ENCODE peak calls at places on chromosomes 12 and 14, in seven cellular contexts. One of them, this sample, is unnamed.

GRCh38 chr12:93751864-93752610 is 74.9 kb downstream of the CRADD start:
- DNase-seq in PC-9: no peak
- DNase-seq in A673: no peak
- DNase-seq in endothelial cell of umbilical vein: no peak
- DNase-seq in CD8-positive, alpha-beta T cell: no peak
- DNase-seq in uterus: no peak
- DNase-seq in stomach: no peak
- DNase-seq in this sample: no peak

GRCh38 chr14:23093993-23094665 is 807 bp downstream of the ACIN1 start:
- DNase-seq in PC-9: no peak
- DNase-seq in A673: no peak
- DNase-seq in endothelial cell of umbilical vein: no peak
- DNase-seq in CD8-positive, alpha-beta T cell: no peak
- DNase-seq in uterus: no peak
- DNase-seq in stomach: no peak
- DNase-seq in this sample: no peak

GRCh38 chr14:32939254-32940065 is 781 bp downstream of the NPAS3 start:
- DNase-seq in PC-9: no peak
- DNase-seq in A673: peak; percentile 93
- DNase-seq in endothelial cell of umbilical vein: peak; percentile 68
- DNase-seq in CD8-positive, alpha-beta T cell: no peak
- DNase-seq in uterus: peak; percentile 80
- DNase-seq in stomach: peak; percentile 68
- DNase-seq in this sample: peak; percentile 90

GRCh38 chr12:10667581-10667980 is 6.3 kb downstream of the STYK1 start:
- DNase-seq in PC-9: no peak
- DNase-seq in A673: no peak
- DNase-seq in endothelial cell of umbilical vein: peak; percentile 47
- DNase-seq in CD8-positive, alpha-beta T cell: no peak
- DNase-seq in uterus: no peak
- DNase-seq in stomach: no peak
- DNase-seq in this sample: no peak

GRCh38 chr14:52553002-52553670 is 500 bp downstream of the GPR137C start:
- DNase-seq in PC-9: no peak
- DNase-seq in A673: peak; percentile 46
- DNase-seq in endothelial cell of umbilical vein: peak; percentile 17
- DNase-seq in CD8-positive, alpha-beta T cell: peak; percentile 49
- DNase-seq in uterus: peak; percentile 17
- DNase-seq in stomach: peak; percentile 39
- DNase-seq in this sample: peak; percentile 58

GRCh38 chr12:80763874-80764273 is 47.2 kb downstream of the MYF5 start:
- DNase-seq in PC-9: peak; percentile 40
- DNase-seq in A673: peak; percentile 74
- DNase-seq in endothelial cell of umbilical vein: peak; percentile 73
- DNase-seq in CD8-positive, alpha-beta T cell: no peak
- DNase-seq in uterus: no peak
- DNase-seq in stomach: no peak
- DNase-seq in this sample: peak; percentile 50

GRCh38 chr12:71208053-71208685 is 50.4 kb upstream of the TSPAN8 start:
- DNase-seq in PC-9: no peak
- DNase-seq in A673: no peak
- DNase-seq in endothelial cell of umbilical vein: no peak
- DNase-seq in CD8-positive, alpha-beta T cell: no peak
- DNase-seq in uterus: no peak
- DNase-seq in stomach: no peak
- DNase-seq in this sample: no peak

GRCh38 chr12:12072064-12072760 is 1.5 kb downstream of the BCL2L14 start:
- DNase-seq in PC-9: no peak
- DNase-seq in A673: no peak
- DNase-seq in endothelial cell of umbilical vein: no peak
- DNase-seq in CD8-positive, alpha-beta T cell: peak; percentile 11
- DNase-seq in uterus: no peak
- DNase-seq in stomach: peak; percentile 73
- DNase-seq in this sample: no peak

GRCh38 chr12:104138747-104139186 is 757 bp upstream of the NFYB start:
- DNase-seq in PC-9: no peak
- DNase-seq in A673: no peak
- DNase-seq in endothelial cell of umbilical vein: no peak
- DNase-seq in CD8-positive, alpha-beta T cell: no peak
- DNase-seq in uterus: peak; percentile 23
- DNase-seq in stomach: no peak
- DNase-seq in this sample: peak; percentile 22

GRCh38 chr12:99413751-99414150 is 233.8 kb upstream of the GARIN6 start:
- DNase-seq in PC-9: no peak
- DNase-seq in A673: no peak
- DNase-seq in endothelial cell of umbilical vein: no peak
- DNase-seq in CD8-positive, alpha-beta T cell: no peak
- DNase-seq in uterus: no peak
- DNase-seq in stomach: no peak
- DNase-seq in this sample: no peak

GRCh38 chr14:94081386-94081820 is 293 bp downstream of the IFI27L1 start:
- DNase-seq in PC-9: no peak
- DNase-seq in A673: no peak
- DNase-seq in endothelial cell of umbilical vein: no peak
- DNase-seq in CD8-positive, alpha-beta T cell: no peak
- DNase-seq in uterus: no peak
- DNase-seq in stomach: no peak
- DNase-seq in this sample: no peak

GRCh38 chr12:2324375-2324774 is 271.6 kb downstream of the CACNA1C start:
- DNase-seq in PC-9: no peak
- DNase-seq in A673: peak; percentile 38
- DNase-seq in endothelial cell of umbilical vein: peak; percentile 89
- DNase-seq in CD8-positive, alpha-beta T cell: no peak
- DNase-seq in uterus: no peak
- DNase-seq in stomach: peak; percentile 46
- DNase-seq in this sample: peak; percentile 67

GRCh38 chr12:86663691-86664090 is 407.5 kb upstream of the MGAT4C start:
- DNase-seq in PC-9: no peak
- DNase-seq in A673: peak; percentile 20
- DNase-seq in endothelial cell of umbilical vein: no peak
- DNase-seq in CD8-positive, alpha-beta T cell: no peak
- DNase-seq in uterus: no peak
- DNase-seq in stomach: no peak
- DNase-seq in this sample: peak; percentile 29

GRCh38 chr12:109736552-109737108 is 23.0 kb downstream of the FAM222A start:
- DNase-seq in PC-9: no peak
- DNase-seq in A673: peak; percentile 77
- DNase-seq in endothelial cell of umbilical vein: peak; percentile 41
- DNase-seq in CD8-positive, alpha-beta T cell: no peak
- DNase-seq in uterus: peak; percentile 5
- DNase-seq in stomach: peak; percentile 25
- DNase-seq in this sample: peak; percentile 60

GRCh38 chr14:51873221-51873893 is 12.9 kb downstream of the GNG2 start:
- DNase-seq in PC-9: peak; percentile 97
- DNase-seq in A673: peak; percentile 28
- DNase-seq in endothelial cell of umbilical vein: peak; percentile 87
- DNase-seq in CD8-positive, alpha-beta T cell: no peak
- DNase-seq in uterus: no peak
- DNase-seq in stomach: no peak
- DNase-seq in this sample: no peak

GRCh38 chr14:100288382-100289185 is 17.7 kb downstream of the SLC25A29 start:
- DNase-seq in PC-9: no peak
- DNase-seq in A673: no peak
- DNase-seq in endothelial cell of umbilical vein: no peak
- DNase-seq in CD8-positive, alpha-beta T cell: no peak
- DNase-seq in uterus: no peak
- DNase-seq in stomach: no peak
- DNase-seq in this sample: no peak

GRCh38 chr14:63155511-63156189 is 48.6 kb upstream of the RHOJ start:
- DNase-seq in PC-9: no peak
- DNase-seq in A673: peak; percentile 48
- DNase-seq in endothelial cell of umbilical vein: peak; percentile 96
- DNase-seq in CD8-positive, alpha-beta T cell: no peak
- DNase-seq in uterus: no peak
- DNase-seq in stomach: no peak
- DNase-seq in this sample: no peak

GRCh38 chr12:104064842-104065441 is 611 bp downstream of the HCFC2 start:
- DNase-seq in PC-9: no peak
- DNase-seq in A673: no peak
- DNase-seq in endothelial cell of umbilical vein: peak; percentile 36
- DNase-seq in CD8-positive, alpha-beta T cell: no peak
- DNase-seq in uterus: no peak
- DNase-seq in stomach: no peak
- DNase-seq in this sample: peak; percentile 43

GRCh38 chr14:55124774-55125372 is 4.2 kb upstream of the LGALS3 start:
- DNase-seq in PC-9: no peak
- DNase-seq in A673: no peak
- DNase-seq in endothelial cell of umbilical vein: no peak
- DNase-seq in CD8-positive, alpha-beta T cell: no peak
- DNase-seq in uterus: no peak
- DNase-seq in stomach: no peak
- DNase-seq in this sample: no peak

GRCh38 chr12:25051583-25052190 is 102.8 kb upstream of the BCAT1 start:
- DNase-seq in PC-9: no peak
- DNase-seq in A673: no peak
- DNase-seq in endothelial cell of umbilical vein: no peak
- DNase-seq in CD8-positive, alpha-beta T cell: peak; percentile 47
- DNase-seq in uterus: no peak
- DNase-seq in stomach: no peak
- DNase-seq in this sample: peak; percentile 9

GRCh38 chr14:36519431-36520321 is at the start of gene NKX2-1:
- DNase-seq in PC-9: no peak
- DNase-seq in A673: no peak
- DNase-seq in endothelial cell of umbilical vein: no peak
- DNase-seq in CD8-positive, alpha-beta T cell: no peak
- DNase-seq in uterus: no peak
- DNase-seq in stomach: no peak
- DNase-seq in this sample: no peak

GRCh38 chr14:36521598-36522345 is 1.7 kb upstream of the NKX2-1 start:
- DNase-seq in PC-9: no peak
- DNase-seq in A673: no peak
- DNase-seq in endothelial cell of umbilical vein: no peak
- DNase-seq in CD8-positive, alpha-beta T cell: no peak
- DNase-seq in uterus: no peak
- DNase-seq in stomach: no peak
- DNase-seq in this sample: no peak

GRCh38 chr14:36518586-36519430 is 1.2 kb downstream of the NKX2-1 start:
- DNase-seq in PC-9: no peak
- DNase-seq in A673: no peak
- DNase-seq in endothelial cell of umbilical vein: no peak
- DNase-seq in CD8-positive, alpha-beta T cell: no peak
- DNase-seq in uterus: no peak
- DNase-seq in stomach: no peak
- DNase-seq in this sample: no peak

GRCh38 chr14:36522347-36522971 is 2.4 kb upstream of the NKX2-1 start:
- DNase-seq in PC-9: no peak
- DNase-seq in A673: no peak
- DNase-seq in endothelial cell of umbilical vein: no peak
- DNase-seq in CD8-positive, alpha-beta T cell: no peak
- DNase-seq in uterus: no peak
- DNase-seq in stomach: no peak
- DNase-seq in this sample: no peak

GRCh38 chr14:36520601-36521525 is 831 bp upstream of the NKX2-1 start:
- DNase-seq in PC-9: no peak
- DNase-seq in A673: no peak
- DNase-seq in endothelial cell of umbilical vein: peak; percentile 6
- DNase-seq in CD8-positive, alpha-beta T cell: no peak
- DNase-seq in uterus: no peak
- DNase-seq in stomach: peak; percentile 44
- DNase-seq in this sample: no peak
- H3K4me3 ChIP-seq in PC-9: peak overlapping the region; percentile 40
- H3K4me3 ChIP-seq in A673: peak overlapping the region; percentile 30
- H3K4me3 ChIP-seq in endothelial cell of umbilical vein: no peak overlapping the region
- H3K4me3 ChIP-seq in CD8-positive, alpha-beta T cell: no peak overlapping the region
- H3K4me3 ChIP-seq in uterus: no peak overlapping the region
- H3K4me3 ChIP-seq in stomach: peak overlapping the region; percentile 28
- H3K4me3 ChIP-seq in this sample: no peak overlapping the region

GRCh38 chr14:105014631-105015030 is 6.3 kb downstream of the CDCA4 start:
- DNase-seq in PC-9: no peak
- DNase-seq in A673: no peak
- DNase-seq in endothelial cell of umbilical vein: no peak
- DNase-seq in CD8-positive, alpha-beta T cell: no peak
- DNase-seq in uterus: no peak
- DNase-seq in stomach: no peak
- DNase-seq in this sample: no peak
- H3K4me1 ChIP-seq in PC-9: peaks cover 38% of the 10 kb centered on the region
- H3K4me1 ChIP-seq in A673: peaks cover 51% of the 10 kb centered on the region
- H3K4me1 ChIP-seq in endothelial cell of umbilical vein: peaks cover 36% of the 10 kb centered on the region
- H3K4me1 ChIP-seq in CD8-positive, alpha-beta T cell: peaks cover 8% of the 10 kb centered on the region
- H3K4me1 ChIP-seq in uterus: peaks cover 7% of the 10 kb centered on the region
- H3K4me1 ChIP-seq in stomach: peaks cover 14% of the 10 kb centered on the region
- H3K4me1 ChIP-seq in this sample: peaks cover 26% of the 10 kb centered on the region

GRCh38 chr12:47800582-47800981 is 19.1 kb downstream of the HDAC7 start:
- DNase-seq in PC-9: no peak
- DNase-seq in A673: no peak
- DNase-seq in endothelial cell of umbilical vein: no peak
- DNase-seq in CD8-positive, alpha-beta T cell: no peak
- DNase-seq in uterus: no peak
- DNase-seq in stomach: no peak
- DNase-seq in this sample: no peak
- H3K27ac ChIP-seq in PC-9: no peak overlapping the region
- H3K27ac ChIP-seq in A673: no peak overlapping the region
- H3K27ac ChIP-seq in endothelial cell of umbilical vein: no peak overlapping the region
- H3K27ac ChIP-seq in CD8-positive, alpha-beta T cell: no peak overlapping the region
- H3K27ac ChIP-seq in uterus: peak overlapping the region; percentile 22
- H3K27ac ChIP-seq in stomach: peak overlapping the region; percentile 44
- H3K27ac ChIP-seq in this sample: no peak overlapping the region

GRCh38 chr14:102830474-102831045 is 53.3 kb downstream of the TRAF3 start:
- DNase-seq in PC-9: no peak
- DNase-seq in A673: no peak
- DNase-seq in endothelial cell of umbilical vein: no peak
- DNase-seq in CD8-positive, alpha-beta T cell: no peak
- DNase-seq in uterus: no peak
- DNase-seq in stomach: no peak
- DNase-seq in this sample: no peak

GRCh38 chr14:102835959-102836358 is 58.7 kb downstream of the TRAF3 start:
- DNase-seq in PC-9: no peak
- DNase-seq in A673: no peak
- DNase-seq in endothelial cell of umbilical vein: no peak
- DNase-seq in CD8-positive, alpha-beta T cell: no peak
- DNase-seq in uterus: no peak
- DNase-seq in stomach: no peak
- DNase-seq in this sample: no peak

GRCh38 chr14:102831163-102831804 is 54.0 kb downstream of the TRAF3 start:
- DNase-seq in PC-9: no peak
- DNase-seq in A673: no peak
- DNase-seq in endothelial cell of umbilical vein: no peak
- DNase-seq in CD8-positive, alpha-beta T cell: no peak
- DNase-seq in uterus: no peak
- DNase-seq in stomach: no peak
- DNase-seq in this sample: no peak

GRCh38 chr14:102833991-102834390 is 56.7 kb downstream of the TRAF3 start:
- DNase-seq in PC-9: no peak
- DNase-seq in A673: no peak
- DNase-seq in endothelial cell of umbilical vein: no peak
- DNase-seq in CD8-positive, alpha-beta T cell: no peak
- DNase-seq in uterus: no peak
- DNase-seq in stomach: no peak
- DNase-seq in this sample: no peak

GRCh38 chr14:102833341-102833740 is 56.1 kb downstream of the TRAF3 start:
- DNase-seq in PC-9: no peak
- DNase-seq in A673: no peak
- DNase-seq in endothelial cell of umbilical vein: no peak
- DNase-seq in CD8-positive, alpha-beta T cell: no peak
- DNase-seq in uterus: no peak
- DNase-seq in stomach: no peak
- DNase-seq in this sample: no peak
- H3K4me3 ChIP-seq in PC-9: no peak overlapping the region
- H3K4me3 ChIP-seq in A673: no peak overlapping the region
- H3K4me3 ChIP-seq in endothelial cell of umbilical vein: no peak overlapping the region
- H3K4me3 ChIP-seq in CD8-positive, alpha-beta T cell: no peak overlapping the region
- H3K4me3 ChIP-seq in uterus: no peak overlapping the region
- H3K4me3 ChIP-seq in stomach: no peak overlapping the region
- H3K4me3 ChIP-seq in this sample: no peak overlapping the region

GRCh38 chr14:24418492-24418873 is 11.0 kb downstream of the CBLN3 start:
- DNase-seq in PC-9: peak; percentile 60
- DNase-seq in A673: no peak
- DNase-seq in endothelial cell of umbilical vein: peak; percentile 78
- DNase-seq in CD8-positive, alpha-beta T cell: peak; percentile 1
- DNase-seq in uterus: no peak
- DNase-seq in stomach: peak; percentile 89
- DNase-seq in this sample: no peak
- H3K4me1 ChIP-seq in PC-9: no peaks in the 10 kb centered on the region
- H3K4me1 ChIP-seq in A673: no peaks in the 10 kb centered on the region
- H3K4me1 ChIP-seq in endothelial cell of umbilical vein: peaks cover 21% of the 10 kb centered on the region
- H3K4me1 ChIP-seq in CD8-positive, alpha-beta T cell: no peaks in the 10 kb centered on the region
- H3K4me1 ChIP-seq in uterus: no peaks in the 10 kb centered on the region
- H3K4me1 ChIP-seq in stomach: peaks cover 9% of the 10 kb centered on the region
- H3K4me1 ChIP-seq in this sample: no peaks in the 10 kb centered on the region

This sample was measured in SJCRH30.